ENCODE peak calls at places on chromosome 5, in seven cellular contexts. One of them, this sample, is unnamed.

GRCh38 chr5:68071243-68071642 is 144.3 kb upstream of the PIK3R1 start:
- DNase-seq in A549: no peak
- DNase-seq in lower lobe of right lung: no peak
- DNase-seq in cardiac fibroblast: no peak
- DNase-seq in fibroblast of the aortic adventitia: peak; percentile 16
- DNase-seq in activated CD8-positive, alpha-beta T cell treated with anti-CD3 and anti-CD28 coated beads for 36 hours: no peak
- DNase-seq in fibroblast of mammary gland: peak; percentile 28
- DNase-seq in this sample: no peak

GRCh38 chr5:116764941-116765340 is 190.3 kb upstream of the SEMA6A start:
- DNase-seq in A549: no peak
- DNase-seq in lower lobe of right lung: no peak
- DNase-seq in cardiac fibroblast: no peak
- DNase-seq in fibroblast of the aortic adventitia: no peak
- DNase-seq in activated CD8-positive, alpha-beta T cell treated with anti-CD3 and anti-CD28 coated beads for 36 hours: no peak
- DNase-seq in fibroblast of mammary gland: no peak
- DNase-seq in this sample: no peak

GRCh38 chr5:179870403-179870903 is 11.8 kb upstream of the MRNIP start:
- DNase-seq in A549: peak; percentile 65
- DNase-seq in lower lobe of right lung: peak; percentile 79
- DNase-seq in cardiac fibroblast: peak; percentile 81
- DNase-seq in fibroblast of the aortic adventitia: peak; percentile 21
- DNase-seq in activated CD8-positive, alpha-beta T cell treated with anti-CD3 and anti-CD28 coated beads for 36 hours: peak; percentile 20
- DNase-seq in fibroblast of mammary gland: peak; percentile 47
- DNase-seq in this sample: no peak

GRCh38 chr5:150473673-150474358 is 24.3 kb upstream of the RPS14 start:
- DNase-seq in A549: peak; percentile 90
- DNase-seq in lower lobe of right lung: peak; percentile 75
- DNase-seq in cardiac fibroblast: no peak
- DNase-seq in fibroblast of the aortic adventitia: peak; percentile 37
- DNase-seq in activated CD8-positive, alpha-beta T cell treated with anti-CD3 and anti-CD28 coated beads for 36 hours: no peak
- DNase-seq in fibroblast of mammary gland: no peak
- DNase-seq in this sample: no peak

GRCh38 chr5:155154973-155155372 is 141.4 kb downstream of the KIF4B start:
- DNase-seq in A549: no peak
- DNase-seq in lower lobe of right lung: no peak
- DNase-seq in cardiac fibroblast: no peak
- DNase-seq in fibroblast of the aortic adventitia: no peak
- DNase-seq in activated CD8-positive, alpha-beta T cell treated with anti-CD3 and anti-CD28 coated beads for 36 hours: no peak
- DNase-seq in fibroblast of mammary gland: no peak
- DNase-seq in this sample: no peak

GRCh38 chr5:121199238-121199999 is 652.3 kb upstream of the FTMT start:
- DNase-seq in A549: peak; percentile 6
- DNase-seq in lower lobe of right lung: no peak
- DNase-seq in cardiac fibroblast: peak; percentile 90
- DNase-seq in fibroblast of the aortic adventitia: peak; percentile 77
- DNase-seq in activated CD8-positive, alpha-beta T cell treated with anti-CD3 and anti-CD28 coated beads for 36 hours: no peak
- DNase-seq in fibroblast of mammary gland: peak; percentile 83
- DNase-seq in this sample: no peak

GRCh38 chr5:9052421-9052820 is 493.5 kb downstream of the SEMA5A start:
- DNase-seq in A549: no peak
- DNase-seq in lower lobe of right lung: no peak
- DNase-seq in cardiac fibroblast: no peak
- DNase-seq in fibroblast of the aortic adventitia: no peak
- DNase-seq in activated CD8-positive, alpha-beta T cell treated with anti-CD3 and anti-CD28 coated beads for 36 hours: no peak
- DNase-seq in fibroblast of mammary gland: no peak
- DNase-seq in this sample: no peak

GRCh38 chr5:112077180-112077579 is 320.2 kb upstream of the NREP start:
- DNase-seq in A549: no peak
- DNase-seq in lower lobe of right lung: no peak
- DNase-seq in cardiac fibroblast: peak; percentile 13
- DNase-seq in fibroblast of the aortic adventitia: peak; percentile 25
- DNase-seq in activated CD8-positive, alpha-beta T cell treated with anti-CD3 and anti-CD28 coated beads for 36 hours: no peak
- DNase-seq in fibroblast of mammary gland: peak; percentile 10
- DNase-seq in this sample: no peak

GRCh38 chr5:163890211-163890610 is 384.8 kb downstream of the MAT2B start:
- DNase-seq in A549: no peak
- DNase-seq in lower lobe of right lung: no peak
- DNase-seq in cardiac fibroblast: no peak
- DNase-seq in fibroblast of the aortic adventitia: no peak
- DNase-seq in activated CD8-positive, alpha-beta T cell treated with anti-CD3 and anti-CD28 coated beads for 36 hours: no peak
- DNase-seq in fibroblast of mammary gland: peak; percentile 4
- DNase-seq in this sample: no peak

GRCh38 chr5:175321927-175322532 is 122.0 kb downstream of the DRD1 start:
- DNase-seq in A549: peak; percentile 36
- DNase-seq in lower lobe of right lung: no peak
- DNase-seq in cardiac fibroblast: peak; percentile 4
- DNase-seq in fibroblast of the aortic adventitia: peak; percentile 27
- DNase-seq in activated CD8-positive, alpha-beta T cell treated with anti-CD3 and anti-CD28 coated beads for 36 hours: peak; percentile 32
- DNase-seq in fibroblast of mammary gland: peak; percentile 23
- DNase-seq in this sample: peak; percentile 28

GRCh38 chr5:128040927-128041326 is 42.6 kb upstream of the SLC12A2 start:
- DNase-seq in A549: peak; percentile 21
- DNase-seq in lower lobe of right lung: no peak
- DNase-seq in cardiac fibroblast: no peak
- DNase-seq in fibroblast of the aortic adventitia: no peak
- DNase-seq in activated CD8-positive, alpha-beta T cell treated with anti-CD3 and anti-CD28 coated beads for 36 hours: no peak
- DNase-seq in fibroblast of mammary gland: no peak
- DNase-seq in this sample: no peak

GRCh38 chr5:126855266-126855665 is 78.3 kb downstream of the LMNB1 start:
- DNase-seq in A549: no peak
- DNase-seq in lower lobe of right lung: no peak
- DNase-seq in cardiac fibroblast: peak; percentile 61
- DNase-seq in fibroblast of the aortic adventitia: no peak
- DNase-seq in activated CD8-positive, alpha-beta T cell treated with anti-CD3 and anti-CD28 coated beads for 36 hours: peak; percentile 38
- DNase-seq in fibroblast of mammary gland: no peak
- DNase-seq in this sample: no peak

GRCh38 chr5:178331491-178331981 is 98.9 kb upstream of the PHYKPL start:
- DNase-seq in A549: no peak
- DNase-seq in lower lobe of right lung: peak; percentile 71
- DNase-seq in cardiac fibroblast: peak; percentile 12
- DNase-seq in fibroblast of the aortic adventitia: peak; percentile 1
- DNase-seq in activated CD8-positive, alpha-beta T cell treated with anti-CD3 and anti-CD28 coated beads for 36 hours: no peak
- DNase-seq in fibroblast of mammary gland: no peak
- DNase-seq in this sample: no peak

GRCh38 chr5:34684281-34684979 is 28.3 kb downstream of the RAI14 start:
- DNase-seq in A549: peak; percentile 80
- DNase-seq in lower lobe of right lung: no peak
- DNase-seq in cardiac fibroblast: peak; percentile 59
- DNase-seq in fibroblast of the aortic adventitia: no peak
- DNase-seq in activated CD8-positive, alpha-beta T cell treated with anti-CD3 and anti-CD28 coated beads for 36 hours: no peak
- DNase-seq in fibroblast of mammary gland: peak; percentile 45
- DNase-seq in this sample: no peak
- TF ChIP-seq CTCF in A549: no peak
- TF ChIP-seq CTCF in lower lobe of right lung: no peak
- TF ChIP-seq CTCF in cardiac fibroblast: no peak
- TF ChIP-seq CTCF in fibroblast of the aortic adventitia: no peak
- TF ChIP-seq CTCF in activated CD8-positive, alpha-beta T cell treated with anti-CD3 and anti-CD28 coated beads for 36 hours: no peak
- TF ChIP-seq CTCF in fibroblast of mammary gland: peak; percentile 16
- TF ChIP-seq CTCF in this sample: no peak

DNA sequence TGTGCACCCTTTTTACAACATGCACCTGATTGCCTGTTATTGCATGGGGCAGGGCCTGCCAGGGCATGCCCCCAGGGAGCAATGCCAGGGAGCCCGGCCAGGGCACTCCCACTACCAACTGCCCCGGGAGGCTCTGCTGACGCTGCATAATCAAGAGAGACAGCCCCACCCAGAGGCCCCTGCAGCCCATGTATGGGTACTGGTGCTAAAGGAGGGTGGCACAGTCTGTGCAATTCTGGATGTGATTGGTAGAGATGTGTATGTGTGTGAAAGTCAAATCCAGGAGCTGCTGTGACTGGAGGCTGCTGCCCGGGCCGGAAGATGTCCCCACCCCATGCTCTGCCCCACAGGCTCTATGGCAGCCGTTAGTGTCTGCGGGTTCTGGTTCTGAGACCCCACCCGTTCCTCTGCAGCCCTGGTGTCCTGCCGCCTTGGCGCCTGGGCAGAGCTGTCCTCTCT is 3.9 kb upstream of the NEURL1B start:
- DNase-seq in A549: peak; percentile 28
- DNase-seq in lower lobe of right lung: no peak
- DNase-seq in cardiac fibroblast: no peak
- DNase-seq in fibroblast of the aortic adventitia: no peak
- DNase-seq in activated CD8-positive, alpha-beta T cell treated with anti-CD3 and anti-CD28 coated beads for 36 hours: no peak
- DNase-seq in fibroblast of mammary gland: no peak
- DNase-seq in this sample: no peak
- TF ChIP-seq CTCF in A549: no peak
- TF ChIP-seq CTCF in lower lobe of right lung: no peak
- TF ChIP-seq CTCF in cardiac fibroblast: no peak
- TF ChIP-seq CTCF in fibroblast of the aortic adventitia: no peak
- TF ChIP-seq CTCF in activated CD8-positive, alpha-beta T cell treated with anti-CD3 and anti-CD28 coated beads for 36 hours: no peak
- TF ChIP-seq CTCF in fibroblast of mammary gland: no peak
- TF ChIP-seq CTCF in this sample: no peak

DNA sequence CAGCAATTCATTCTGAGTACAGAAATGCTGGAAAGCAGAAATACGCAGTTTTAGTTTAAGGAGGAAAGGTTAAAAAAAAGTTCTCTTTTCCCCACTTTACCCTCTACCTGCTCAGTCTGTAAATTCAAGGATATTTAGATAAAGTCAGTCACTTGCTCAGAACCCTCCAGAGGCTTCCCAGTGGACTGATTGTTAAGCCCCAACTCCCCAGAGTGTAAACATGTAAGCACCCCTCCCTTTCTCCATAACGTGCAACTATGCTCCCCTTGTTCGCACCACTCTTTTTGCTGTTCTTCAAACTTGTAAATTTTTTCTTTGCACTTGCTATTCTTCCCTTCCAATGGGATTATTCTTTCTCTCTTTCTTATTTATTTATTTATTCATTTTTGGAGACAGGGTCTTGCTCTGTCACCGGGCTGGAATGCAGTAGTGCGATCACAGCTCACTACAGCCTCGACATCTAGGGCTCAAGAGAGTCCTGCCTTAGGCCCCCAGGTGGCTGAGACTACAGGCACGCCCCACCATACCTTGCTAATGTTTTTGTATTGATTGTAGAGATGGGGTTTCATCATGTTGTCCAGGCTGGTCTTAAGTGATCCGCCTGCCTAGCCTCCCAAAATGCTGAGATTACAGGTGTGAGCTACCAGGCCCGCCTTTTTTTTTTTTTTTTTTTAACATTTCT is 32.5 kb upstream of the ERBIN start:
- DNase-seq in A549: no peak
- DNase-seq in lower lobe of right lung: no peak
- DNase-seq in cardiac fibroblast: no peak
- DNase-seq in fibroblast of the aortic adventitia: no peak
- DNase-seq in activated CD8-positive, alpha-beta T cell treated with anti-CD3 and anti-CD28 coated beads for 36 hours: no peak
- DNase-seq in fibroblast of mammary gland: no peak
- DNase-seq in this sample: no peak
- TF ChIP-seq CTCF in A549: no peak
- TF ChIP-seq CTCF in lower lobe of right lung: no peak
- TF ChIP-seq CTCF in cardiac fibroblast: no peak
- TF ChIP-seq CTCF in fibroblast of the aortic adventitia: no peak
- TF ChIP-seq CTCF in activated CD8-positive, alpha-beta T cell treated with anti-CD3 and anti-CD28 coated beads for 36 hours: no peak
- TF ChIP-seq CTCF in fibroblast of mammary gland: no peak
- TF ChIP-seq CTCF in this sample: no peak

GRCh38 chr5:135705230-135705631 is 126.4 kb upstream of the CXCL14 start:
- DNase-seq in A549: no peak
- DNase-seq in lower lobe of right lung: no peak
- DNase-seq in cardiac fibroblast: no peak
- DNase-seq in fibroblast of the aortic adventitia: peak; percentile 19
- DNase-seq in activated CD8-positive, alpha-beta T cell treated with anti-CD3 and anti-CD28 coated beads for 36 hours: no peak
- DNase-seq in fibroblast of mammary gland: peak; percentile 46
- DNase-seq in this sample: no peak

GRCh38 chr5:135706893-135707292 is 127.6 kb upstream of the SLC25A48 start:
- DNase-seq in A549: no peak
- DNase-seq in lower lobe of right lung: no peak
- DNase-seq in cardiac fibroblast: no peak
- DNase-seq in fibroblast of the aortic adventitia: no peak
- DNase-seq in activated CD8-positive, alpha-beta T cell treated with anti-CD3 and anti-CD28 coated beads for 36 hours: no peak
- DNase-seq in fibroblast of mammary gland: no peak
- DNase-seq in this sample: no peak

GRCh38 chr5:135706474-135706873 is 127.7 kb upstream of the CXCL14 start:
- DNase-seq in A549: no peak
- DNase-seq in lower lobe of right lung: no peak
- DNase-seq in cardiac fibroblast: no peak
- DNase-seq in fibroblast of the aortic adventitia: no peak
- DNase-seq in activated CD8-positive, alpha-beta T cell treated with anti-CD3 and anti-CD28 coated beads for 36 hours: no peak
- DNase-seq in fibroblast of mammary gland: no peak
- DNase-seq in this sample: no peak

GRCh38 chr5:135704616-135705015 is 125.8 kb upstream of the CXCL14 start:
- DNase-seq in A549: no peak
- DNase-seq in lower lobe of right lung: no peak
- DNase-seq in cardiac fibroblast: no peak
- DNase-seq in fibroblast of the aortic adventitia: no peak
- DNase-seq in activated CD8-positive, alpha-beta T cell treated with anti-CD3 and anti-CD28 coated beads for 36 hours: no peak
- DNase-seq in fibroblast of mammary gland: no peak
- DNase-seq in this sample: no peak

DNA sequence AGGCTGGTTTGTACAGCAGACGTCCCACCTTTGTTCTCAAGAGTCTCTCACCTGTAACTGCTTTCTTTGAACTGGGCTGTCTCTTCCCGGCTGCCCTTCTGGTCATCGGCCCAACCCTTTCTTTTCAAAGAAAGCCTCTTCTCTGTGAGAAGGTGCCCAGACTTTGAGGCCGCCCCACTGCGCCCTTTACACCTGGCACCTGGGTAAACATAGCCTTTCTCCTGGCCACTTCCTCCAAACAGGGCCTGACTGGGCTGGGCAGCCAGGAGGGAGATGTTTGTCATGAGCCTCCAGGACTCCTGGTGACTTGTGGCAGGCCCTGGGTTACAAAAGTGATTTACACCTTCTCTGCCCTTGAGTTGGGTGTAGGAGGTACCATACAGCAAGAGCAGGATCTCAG is 127.2 kb upstream of the CXCL14 start:
- DNase-seq in A549: no peak
- DNase-seq in lower lobe of right lung: no peak
- DNase-seq in cardiac fibroblast: no peak
- DNase-seq in fibroblast of the aortic adventitia: no peak
- DNase-seq in activated CD8-positive, alpha-beta T cell treated with anti-CD3 and anti-CD28 coated beads for 36 hours: no peak
- DNase-seq in fibroblast of mammary gland: no peak
- DNase-seq in this sample: no peak
- TF ChIP-seq CTCF in A549: no peak
- TF ChIP-seq CTCF in lower lobe of right lung: no peak
- TF ChIP-seq CTCF in cardiac fibroblast: no peak
- TF ChIP-seq CTCF in fibroblast of the aortic adventitia: no peak
- TF ChIP-seq CTCF in activated CD8-positive, alpha-beta T cell treated with anti-CD3 and anti-CD28 coated beads for 36 hours: no peak
- TF ChIP-seq CTCF in fibroblast of mammary gland: no peak
- TF ChIP-seq CTCF in this sample: no peak

DNA sequence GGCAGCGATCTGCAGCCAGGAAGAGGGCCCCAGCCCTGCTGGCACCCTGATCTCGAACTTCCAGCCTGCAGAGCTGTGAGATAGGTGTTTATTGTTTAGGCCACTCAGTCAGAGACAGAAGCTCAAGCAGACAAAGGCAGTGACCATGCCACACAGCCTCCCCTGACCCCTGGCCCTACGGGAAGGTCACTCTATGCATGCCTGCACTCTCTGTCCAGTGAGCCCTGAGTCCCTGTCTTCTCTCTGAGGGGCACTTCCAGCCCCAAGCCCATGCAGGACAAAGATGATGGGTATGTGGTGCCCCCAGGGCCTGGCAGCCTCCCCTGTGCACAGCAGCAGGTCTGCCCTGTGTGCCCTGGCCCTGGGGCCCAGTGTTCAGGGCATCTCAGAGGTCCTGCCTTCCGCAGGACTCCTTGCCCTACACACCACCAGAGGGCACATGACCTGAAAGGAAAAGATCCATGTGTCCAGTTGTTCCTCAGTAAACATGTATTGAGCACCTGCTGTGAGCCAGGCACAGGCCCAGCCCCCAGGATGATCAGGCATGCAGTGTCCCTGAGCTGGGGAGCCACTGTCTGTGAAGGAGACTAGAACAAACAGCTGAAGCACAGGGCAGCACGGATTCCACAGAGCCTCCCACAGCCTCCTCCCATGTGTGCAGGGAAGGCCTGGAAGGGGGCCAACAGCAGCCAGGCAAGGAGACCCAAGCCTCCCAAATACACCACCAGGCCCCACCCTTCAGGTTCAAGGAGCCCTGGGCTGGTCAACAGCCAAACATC is 109.3 kb downstream of the ATPSCKMT start:
- DNase-seq in A549: peak; percentile 41
- DNase-seq in lower lobe of right lung: no peak
- DNase-seq in cardiac fibroblast: no peak
- DNase-seq in fibroblast of the aortic adventitia: peak; percentile 6
- DNase-seq in activated CD8-positive, alpha-beta T cell treated with anti-CD3 and anti-CD28 coated beads for 36 hours: no peak
- DNase-seq in fibroblast of mammary gland: peak; percentile 12
- DNase-seq in this sample: no peak
- TF ChIP-seq CTCF in A549: peak; percentile 27
- TF ChIP-seq CTCF in lower lobe of right lung: peak; percentile 9
- TF ChIP-seq CTCF in cardiac fibroblast: peak; percentile 27
- TF ChIP-seq CTCF in fibroblast of the aortic adventitia: no peak
- TF ChIP-seq CTCF in activated CD8-positive, alpha-beta T cell treated with anti-CD3 and anti-CD28 coated beads for 36 hours: no peak
- TF ChIP-seq CTCF in fibroblast of mammary gland: peak; percentile 21
- TF ChIP-seq CTCF in this sample: no peak

This sample was measured in GM13977.